ENCODE peak calls at places on chromosomes 6 and 20, in seven cellular contexts. M is skeletal muscle cell, V is AML-193, P is glutamatergic neuron, J is GM23338, T is GM03348, H is CD14-positive monocyte. Q is an unnamed sample.
A peak's percentile ranks its signal among the peaks of the same experiment; 100 is the strongest.

GRCh38 chr6:119075200-119075981 is 3.1 kb downstream of the FAM184A start:
- DNase-seq in J (no peak), P (no peak), M (no peak), T (no peak), H (no peak), V (no peak), Q (no peak)

GRCh38 chr6:10526156-10526555 is 5.0 kb downstream of the GCNT2 start:
- DNase-seq in J (no peak), V (no peak), H (no peak), M (no peak), P (no peak), T (no peak), Q (no peak)

GRCh38 chr20:34083137-34083536 is 28.9 kb downstream of the EIF2S2 start:
- DNase-seq in J (peak; percentile 17), T (peak; percentile 92), P (no peak), H (no peak), M (peak; percentile 66), V (no peak), Q (no peak)

GRCh38 chr6:97059473-97059872 is 134.9 kb downstream of the KLHL32 start:
- DNase-seq in M (peak; percentile 4), T (peak; percentile 64), V (peak; percentile 57), H (no peak), J (peak; percentile 55), P (no peak), Q (peak; percentile 26)

GRCh38 chr6:132199343-132199742 is 201.9 kb downstream of the MOXD1 start:
- DNase-seq in H (no peak), M (peak; percentile 53), J (no peak), P (no peak), V (no peak), T (peak; percentile 47), Q (no peak)

GRCh38 chr20:58160451-58161051 is 67.9 kb downstream of the ANKRD60 start:
- DNase-seq in P (no peak), V (no peak), M (no peak), J (no peak), H (no peak), T (peak; percentile 84), Q (no peak)

GRCh38 chr6:38725414-38726183 is 10.5 kb downstream of the DNAH8 start:
- DNase-seq in V (no peak), J (peak; percentile 15), H (no peak), T (no peak), M (no peak), P (no peak), Q (no peak)

GRCh38 chr6:148885920-148886845 is 139.4 kb downstream of the UST start:
- DNase-seq in H (no peak), J (peak; percentile 31), P (no peak), V (no peak), M (no peak), T (no peak), Q (no peak)

GRCh38 chr6:155174576-155175174 is 89.1 kb upstream of the CLDN20 start:
- DNase-seq in M (no peak), J (peak; percentile 96), H (no peak), V (peak; percentile 84), P (peak; percentile 43), T (peak; percentile 85), Q (peak; percentile 82)

GRCh38 chr6:23106951-23107350 is 537.6 kb downstream of the HDGFL1 start:
- DNase-seq in J (no peak), T (peak; percentile 25), H (no peak), V (no peak), M (no peak), P (no peak), Q (no peak)

GRCh38 chr20:10125757-10126156 is 91.0 kb downstream of the ANKEF1 start:
- DNase-seq in M (no peak), T (no peak), H (no peak), V (no peak), P (no peak), J (no peak), Q (no peak)

GRCh38 chr6:142821860-142822259 is 123.1 kb downstream of the HIVEP2 start:
- DNase-seq in V (no peak), M (no peak), T (no peak), J (no peak), H (no peak), P (no peak), Q (no peak)

Q was measured in A549.